ENCODE peak calls at places on chromosomes 2 and 18, in ten cellular contexts. One of them, this sample, is unnamed. For H3K9me3, the result is how much of the 10 kb centered on the place peaks cover.

GRCh38 chr18:6547476-6547875 is 132.8 kb upstream of the L3MBTL4 start:
- DNase-seq in stomach: no peak
- DNase-seq in GM12878: no peak
- DNase-seq in heart left ventricle: no peak
- DNase-seq in uterus: no peak
- DNase-seq in HCT116: no peak
- DNase-seq in endothelial cell of umbilical vein: no peak
- DNase-seq in A549: no peak
- DNase-seq in ovary: no peak
- DNase-seq in body of pancreas: no peak
- DNase-seq in this sample: no peak

GRCh38 chr18:68507781-68508180 is 207.1 kb downstream of the TMX3 start:
- DNase-seq in ovary: no peak
- DNase-seq in endothelial cell of umbilical vein: no peak
- DNase-seq in A549: no peak
- DNase-seq in stomach: no peak
- DNase-seq in HCT116: no peak
- DNase-seq in body of pancreas: no peak
- DNase-seq in heart left ventricle: no peak
- DNase-seq in uterus: no peak
- DNase-seq in GM12878: no peak
- DNase-seq in this sample: no peak

GRCh38 chr18:40866013-40866644 is 1088.9 kb upstream of the PIK3C3 start:
- DNase-seq in body of pancreas: no peak
- DNase-seq in ovary: no peak
- DNase-seq in endothelial cell of umbilical vein: no peak
- DNase-seq in heart left ventricle: no peak
- DNase-seq in uterus: no peak
- DNase-seq in HCT116: no peak
- DNase-seq in GM12878: no peak
- DNase-seq in A549: no peak
- DNase-seq in stomach: no peak
- DNase-seq in this sample: no peak

GRCh38 chr2:8315766-8316165 is 366.1 kb upstream of the ID2 start:
- DNase-seq in stomach: no peak
- DNase-seq in uterus: no peak
- DNase-seq in ovary: no peak
- DNase-seq in GM12878: no peak
- DNase-seq in endothelial cell of umbilical vein: no peak
- DNase-seq in A549: no peak
- DNase-seq in HCT116: peak
- DNase-seq in heart left ventricle: peak
- DNase-seq in body of pancreas: no peak
- DNase-seq in this sample: peak

GRCh38 chr2:58032751-58033055 is 13.9 kb upstream of the VRK2 start:
- DNase-seq in A549: no peak
- DNase-seq in GM12878: no peak
- DNase-seq in uterus: no peak
- DNase-seq in HCT116: no peak
- DNase-seq in body of pancreas: no peak
- DNase-seq in ovary: no peak
- DNase-seq in stomach: no peak
- DNase-seq in endothelial cell of umbilical vein: no peak
- DNase-seq in heart left ventricle: no peak
- DNase-seq in this sample: no peak

GRCh38 chr2:203857656-203858055 is 9.9 kb upstream of the CTLA4 start:
- DNase-seq in ovary: no peak
- DNase-seq in GM12878: no peak
- DNase-seq in stomach: no peak
- DNase-seq in endothelial cell of umbilical vein: no peak
- DNase-seq in HCT116: no peak
- DNase-seq in uterus: no peak
- DNase-seq in body of pancreas: no peak
- DNase-seq in A549: no peak
- DNase-seq in heart left ventricle: no peak
- DNase-seq in this sample: no peak

GRCh38 chr2:48254839-48255238 is 275.1 kb upstream of the STON1 start:
- DNase-seq in body of pancreas: no peak
- DNase-seq in ovary: no peak
- DNase-seq in GM12878: no peak
- DNase-seq in uterus: no peak
- DNase-seq in HCT116: no peak
- DNase-seq in stomach: no peak
- DNase-seq in A549: no peak
- DNase-seq in heart left ventricle: no peak
- DNase-seq in endothelial cell of umbilical vein: no peak
- DNase-seq in this sample: no peak

GRCh38 chr2:173653427-173653795 is 298.7 kb downstream of the CDCA7 start:
- DNase-seq in endothelial cell of umbilical vein: no peak
- DNase-seq in heart left ventricle: no peak
- DNase-seq in stomach: no peak
- DNase-seq in ovary: no peak
- DNase-seq in uterus: no peak
- DNase-seq in body of pancreas: no peak
- DNase-seq in GM12878: no peak
- DNase-seq in A549: no peak
- DNase-seq in HCT116: no peak
- DNase-seq in this sample: no peak

GRCh38 chr2:121147766-121148165 is 137.2 kb downstream of the TFCP2L1 start:
- DNase-seq in ovary: no peak
- DNase-seq in stomach: no peak
- DNase-seq in uterus: no peak
- DNase-seq in GM12878: no peak
- DNase-seq in HCT116: no peak
- DNase-seq in heart left ventricle: no peak
- DNase-seq in A549: no peak
- DNase-seq in body of pancreas: no peak
- DNase-seq in endothelial cell of umbilical vein: no peak
- DNase-seq in this sample: no peak

GRCh38 chr2:85721641-85722040 is 27.5 kb downstream of the GNLY start:
- DNase-seq in ovary: no peak
- DNase-seq in GM12878: no peak
- DNase-seq in stomach: no peak
- DNase-seq in uterus: no peak
- DNase-seq in body of pancreas: no peak
- DNase-seq in heart left ventricle: peak
- DNase-seq in HCT116: no peak
- DNase-seq in endothelial cell of umbilical vein: no peak
- DNase-seq in A549: no peak
- DNase-seq in this sample: no peak

GRCh38 chr2:241762321-241762932 is 14.2 kb upstream of the GAL3ST2 start:
- DNase-seq in HCT116: no peak
- DNase-seq in A549: no peak
- DNase-seq in GM12878: no peak
- DNase-seq in stomach: no peak
- DNase-seq in uterus: no peak
- DNase-seq in body of pancreas: no peak
- DNase-seq in ovary: peak
- DNase-seq in heart left ventricle: no peak
- DNase-seq in endothelial cell of umbilical vein: no peak
- DNase-seq in this sample: peak
- TF ChIP-seq POLR2A in HCT116: no peak
- TF ChIP-seq POLR2A in A549: no peak
- TF ChIP-seq POLR2A in GM12878: no peak
- TF ChIP-seq POLR2A in stomach: no peak
- TF ChIP-seq POLR2A in uterus: no peak
- TF ChIP-seq POLR2A in body of pancreas: no peak
- TF ChIP-seq POLR2A in ovary: no peak
- TF ChIP-seq POLR2A in heart left ventricle: no peak
- TF ChIP-seq POLR2A in endothelial cell of umbilical vein: no peak
- TF ChIP-seq POLR2A in this sample: no peak

GRCh38 chr18:73218293-73218692 is 350.5 kb upstream of the NETO1 start:
- DNase-seq in HCT116: no peak
- DNase-seq in body of pancreas: no peak
- DNase-seq in heart left ventricle: no peak
- DNase-seq in stomach: no peak
- DNase-seq in ovary: no peak
- DNase-seq in endothelial cell of umbilical vein: no peak
- DNase-seq in GM12878: no peak
- DNase-seq in A549: no peak
- DNase-seq in uterus: no peak
- DNase-seq in this sample: no peak
- H3K9me3 ChIP-seq in HCT116: under half
- H3K9me3 ChIP-seq in body of pancreas: under half
- H3K9me3 ChIP-seq in heart left ventricle: under half
- H3K9me3 ChIP-seq in stomach: under half
- H3K9me3 ChIP-seq in ovary: under half
- H3K9me3 ChIP-seq in endothelial cell of umbilical vein: under half
- H3K9me3 ChIP-seq in GM12878: under half
- H3K9me3 ChIP-seq in A549: half or more
- H3K9me3 ChIP-seq in uterus: under half
- H3K9me3 ChIP-seq in this sample: half or more

GRCh38 chr2:102366406-102367112 is 11.0 kb downstream of the IL18R1 start:
- DNase-seq in body of pancreas: no peak
- DNase-seq in endothelial cell of umbilical vein: no peak
- DNase-seq in GM12878: peak
- DNase-seq in ovary: no peak
- DNase-seq in HCT116: no peak
- DNase-seq in heart left ventricle: no peak
- DNase-seq in uterus: no peak
- DNase-seq in A549: no peak
- DNase-seq in stomach: no peak
- DNase-seq in this sample: no peak
- TF ChIP-seq POLR2A in body of pancreas: no peak
- TF ChIP-seq POLR2A in endothelial cell of umbilical vein: no peak
- TF ChIP-seq POLR2A in GM12878: no peak
- TF ChIP-seq POLR2A in ovary: no peak
- TF ChIP-seq POLR2A in HCT116: no peak
- TF ChIP-seq POLR2A in heart left ventricle: no peak
- TF ChIP-seq POLR2A in uterus: no peak
- TF ChIP-seq POLR2A in A549: no peak
- TF ChIP-seq POLR2A in stomach: no peak
- TF ChIP-seq POLR2A in this sample: no peak

GRCh38 chr2:95215018-95215612 is 7.8 kb downstream of the ZNF892 start:
- DNase-seq in GM12878: no peak
- DNase-seq in HCT116: no peak
- DNase-seq in ovary: no peak
- DNase-seq in stomach: no peak
- DNase-seq in endothelial cell of umbilical vein: no peak
- DNase-seq in heart left ventricle: no peak
- DNase-seq in body of pancreas: no peak
- DNase-seq in uterus: no peak
- DNase-seq in A549: no peak
- DNase-seq in this sample: no peak

GRCh38 chr2:95220449-95220848 is 13.1 kb downstream of the ZNF892 start:
- DNase-seq in HCT116: no peak
- DNase-seq in heart left ventricle: no peak
- DNase-seq in GM12878: no peak
- DNase-seq in ovary: no peak
- DNase-seq in body of pancreas: no peak
- DNase-seq in uterus: no peak
- DNase-seq in A549: no peak
- DNase-seq in endothelial cell of umbilical vein: no peak
- DNase-seq in stomach: no peak
- DNase-seq in this sample: no peak
- H3K9me3 ChIP-seq in HCT116: under half
- H3K9me3 ChIP-seq in heart left ventricle: half or more
- H3K9me3 ChIP-seq in GM12878: under half
- H3K9me3 ChIP-seq in ovary: under half
- H3K9me3 ChIP-seq in body of pancreas: under half
- H3K9me3 ChIP-seq in uterus: under half
- H3K9me3 ChIP-seq in A549: half or more
- H3K9me3 ChIP-seq in endothelial cell of umbilical vein: under half
- H3K9me3 ChIP-seq in stomach: half or more
- H3K9me3 ChIP-seq in this sample: half or more

GRCh38 chr18:55323051-55323994 is 264.7 kb downstream of the TCF4 start:
- DNase-seq in GM12878: no peak
- DNase-seq in HCT116: no peak
- DNase-seq in stomach: no peak
- DNase-seq in endothelial cell of umbilical vein: peak
- DNase-seq in heart left ventricle: no peak
- DNase-seq in uterus: no peak
- DNase-seq in body of pancreas: no peak
- DNase-seq in A549: no peak
- DNase-seq in ovary: no peak
- DNase-seq in this sample: no peak

GRCh38 chr18:55321268-55322175 is 266.5 kb downstream of the TCF4 start:
- DNase-seq in ovary: peak
- DNase-seq in uterus: peak
- DNase-seq in body of pancreas: peak
- DNase-seq in heart left ventricle: peak
- DNase-seq in HCT116: no peak
- DNase-seq in GM12878: peak
- DNase-seq in stomach: peak
- DNase-seq in A549: peak
- DNase-seq in endothelial cell of umbilical vein: peak
- DNase-seq in this sample: peak

GRCh38 chr18:55320399-55321255 is 267.4 kb downstream of the TCF4 start:
- DNase-seq in GM12878: no peak
- DNase-seq in ovary: no peak
- DNase-seq in uterus: no peak
- DNase-seq in heart left ventricle: no peak
- DNase-seq in A549: no peak
- DNase-seq in stomach: no peak
- DNase-seq in endothelial cell of umbilical vein: peak
- DNase-seq in HCT116: no peak
- DNase-seq in body of pancreas: no peak
- DNase-seq in this sample: no peak

GRCh38 chr18:55324166-55324565 is 263.8 kb downstream of the TCF4 start:
- DNase-seq in uterus: no peak
- DNase-seq in stomach: no peak
- DNase-seq in ovary: no peak
- DNase-seq in heart left ventricle: no peak
- DNase-seq in A549: no peak
- DNase-seq in HCT116: no peak
- DNase-seq in GM12878: no peak
- DNase-seq in endothelial cell of umbilical vein: no peak
- DNase-seq in body of pancreas: no peak
- DNase-seq in this sample: no peak

GRCh38 chr18:55322176-55322735 is 265.7 kb downstream of the TCF4 start:
- DNase-seq in GM12878: peak
- DNase-seq in endothelial cell of umbilical vein: peak
- DNase-seq in ovary: peak
- DNase-seq in uterus: peak
- DNase-seq in A549: peak
- DNase-seq in HCT116: no peak
- DNase-seq in heart left ventricle: peak
- DNase-seq in body of pancreas: peak
- DNase-seq in stomach: peak
- DNase-seq in this sample: peak
- TF ChIP-seq POLR2A in GM12878: peak
- TF ChIP-seq POLR2A in endothelial cell of umbilical vein: no peak
- TF ChIP-seq POLR2A in ovary: peak
- TF ChIP-seq POLR2A in uterus: peak
- TF ChIP-seq POLR2A in A549: no peak
- TF ChIP-seq POLR2A in HCT116: no peak
- TF ChIP-seq POLR2A in heart left ventricle: peak
- TF ChIP-seq POLR2A in body of pancreas: peak
- TF ChIP-seq POLR2A in stomach: no peak
- TF ChIP-seq POLR2A in this sample: no peak

GRCh38 chr2:131047275-131047652 is 46.0 kb downstream of the FAM168B start:
- DNase-seq in A549: no peak
- DNase-seq in ovary: no peak
- DNase-seq in stomach: no peak
- DNase-seq in body of pancreas: no peak
- DNase-seq in uterus: no peak
- DNase-seq in endothelial cell of umbilical vein: no peak
- DNase-seq in heart left ventricle: no peak
- DNase-seq in GM12878: no peak
- DNase-seq in HCT116: no peak
- DNase-seq in this sample: no peak
- H3K9me3 ChIP-seq in A549: under half
- H3K9me3 ChIP-seq in ovary: under half
- H3K9me3 ChIP-seq in stomach: under half
- H3K9me3 ChIP-seq in body of pancreas: under half
- H3K9me3 ChIP-seq in uterus: under half
- H3K9me3 ChIP-seq in endothelial cell of umbilical vein: under half
- H3K9me3 ChIP-seq in heart left ventricle: under half
- H3K9me3 ChIP-seq in GM12878: under half
- H3K9me3 ChIP-seq in HCT116: under half
- H3K9me3 ChIP-seq in this sample: under half